ENCODE peak calls at places on chromosome 13, in six cellular contexts. U, T, G, P, F and O are unnamed samples.

GRCh38 chr13:32504263-32504662 is 34.3 kb downstream of the N4BP2L2 start:
- DNase-seq in U (no peak), T (no peak), G (no peak), P (no peak), F (no peak), O (no peak)

GRCh38 chr13:33789757-33790156 is 28.2 kb upstream of the RFC3 start:
- DNase-seq in U (no peak), T (no peak), G (no peak), P (no peak), F (no peak), O (no peak)

GRCh38 chr13:112933649-112934048 is 35.4 kb upstream of the MCF2L start:
- DNase-seq in U (no peak), T (no peak), G (no peak), P (no peak), F (no peak), O (no peak)

GRCh38 chr13:93621051-93621450 is 394.4 kb downstream of the GPC6 start:
- DNase-seq in U (no peak), T (no peak), G (no peak), P (no peak), F (no peak), O (no peak)

GRCh38 chr13:103277099-103277498 is 210.9 kb upstream of the SLC10A2 start:
- DNase-seq in U (no peak), T (no peak), G (no peak), P (no peak), F (no peak), O (no peak)

GRCh38 chr13:95564091-95564490 is 11.6 kb downstream of the CLDN10 start:
- DNase-seq in U (no peak), T (no peak), G (peak), P (no peak), F (no peak), O (no peak)

GRCh38 chr13:101911752-101912151 is 459.3 kb downstream of the ITGBL1 start:
- DNase-seq in U (no peak), T (no peak), G (no peak), P (no peak), F (no peak), O (no peak)

GRCh38 chr13:49527123-49527522 is 31.4 kb downstream of the PHF11 start:
- DNase-seq in U (no peak), T (no peak), G (no peak), P (no peak), F (no peak), O (no peak)

GRCh38 chr13:48624858-48625257 is 28.9 kb upstream of the CYSLTR2 start:
- DNase-seq in U (no peak), T (no peak), G (peak), P (no peak), F (no peak), O (no peak)

GRCh38 chr13:49314344-49314882 is 66.7 kb downstream of the CDADC1 start:
- DNase-seq in U (no peak), T (no peak), G (peak), P (no peak), F (no peak), O (no peak)

GRCh38 chr13:26500618-26501320 is 56.7 kb upstream of the WASF3 start:
- DNase-seq in U (no peak), T (no peak), G (no peak), P (no peak), F (no peak), O (no peak)

GRCh38 chr13:21739771-21740170 is 68.9 kb downstream of the FGF9 start:
- DNase-seq in U (no peak), T (no peak), G (no peak), P (no peak), F (no peak), O (no peak)

GRCh38 chr13:48938308-48938943 is 37.3 kb upstream of the FNDC3A start:
- DNase-seq in U (no peak), T (no peak), G (no peak), P (no peak), F (no peak), O (no peak)

GRCh38 chr13:41528021-41528420 is 70.7 kb downstream of the RGCC start:
- DNase-seq in U (no peak), T (no peak), G (no peak), P (no peak), F (no peak), O (no peak)

GRCh38 chr13:26529441-26529840 is 28.0 kb upstream of the WASF3 start:
- DNase-seq in U (no peak), T (no peak), G (peak), P (no peak), F (no peak), O (no peak)

GRCh38 chr13:77544365-77544764 is 8.9 kb downstream of the SCEL start:
- DNase-seq in U (no peak), T (no peak), G (peak), P (no peak), F (no peak), O (no peak)

GRCh38 chr13:99288069-99288468 is 19.1 kb downstream of the GPR183 start:
- DNase-seq in U (no peak), T (no peak), G (no peak), P (no peak), F (no peak), O (no peak)

GRCh38 chr13:46146898-46147297 is 35.1 kb downstream of the LCP1 start:
- DNase-seq in U (no peak), T (no peak), G (peak), P (no peak), F (no peak), O (no peak)

GRCh38 chr13:32323912-32324311 is 8.6 kb downstream of the BRCA2 start:
- DNase-seq in U (no peak), T (no peak), G (peak), P (no peak), F (no peak), O (no peak)

GRCh38 chr13:43908156-43909126 is 28.7 kb downstream of the LACC1 start:
- DNase-seq in U (no peak), T (no peak), G (peak), P (no peak), F (no peak), O (no peak)

GRCh38 chr13:62131604-62132003 is 716.0 kb upstream of the PCDH20 start:
- DNase-seq in U (no peak), T (no peak), G (no peak), P (no peak), F (no peak), O (no peak)

GRCh38 chr13:109357751-109358150 is 428.6 kb downstream of the IRS2 start:
- DNase-seq in U (no peak), T (no peak), G (no peak), P (no peak), F (no peak), O (no peak)

GRCh38 chr13:32409561-32410440 is 18.1 kb downstream of the N4BP2L1 start:
- DNase-seq in U (no peak), T (no peak), G (peak), P (no peak), F (no peak), O (no peak)

GRCh38 chr13:42970824-42971669 is 21.0 kb downstream of the EPSTI1 start:
- DNase-seq in U (peak), T (no peak), G (peak), P (no peak), F (no peak), O (no peak)

GRCh38 chr13:113991676-113992179 is 17.9 kb upstream of the C13orf46 start:
- DNase-seq in U (no peak), T (no peak), G (no peak), P (no peak), F (no peak), O (no peak)

GRCh38 chr13:110519046-110519445 is 42.5 kb downstream of the RAB20 start:
- DNase-seq in U (no peak), T (no peak), G (no peak), P (no peak), F (no peak), O (no peak)

GRCh38 chr13:102286326-102286725 is 115.5 kb downstream of the FGF14 start:
- DNase-seq in U (no peak), T (no peak), G (peak), P (no peak), F (no peak), O (no peak)

GRCh38 chr13:91133941-91134772 is 213.3 kb upstream of the MIR17HG start:
- DNase-seq in U (peak), T (peak), G (peak), P (peak), F (no peak), O (no peak)

GRCh38 chr13:113646376-113646775 is 11.6 kb downstream of the ATP4B start:
- DNase-seq in U (no peak), T (no peak), G (no peak), P (no peak), F (no peak), O (no peak)

GRCh38 chr13:113291997-113292862 is 4.8 kb upstream of the LAMP1 start:
- DNase-seq in U (no peak), T (no peak), G (peak), P (no peak), F (no peak), O (no peak)

GRCh38 chr13:33582121-33582520 is 235.8 kb upstream of the RFC3 start:
- DNase-seq in U (no peak), T (no peak), G (peak), P (no peak), F (no peak), O (no peak)

GRCh38 chr13:97142452-97142851 is 79.7 kb upstream of the MBNL2 start:
- DNase-seq in U (no peak), T (no peak), G (peak), P (no peak), F (no peak), O (no peak)

GRCh38 chr13:38662362-38662761 is 24.5 kb upstream of the FREM2 start:
- DNase-seq in U (no peak), T (no peak), G (peak), P (no peak), F (no peak), O (no peak)

GRCh38 chr13:74070513-74070912 is 63.7 kb downstream of the KLF12 start:
- DNase-seq in U (no peak), T (no peak), G (no peak), P (no peak), F (no peak), O (no peak)

GRCh38 chr13:77786888-77787287 is 89.4 kb downstream of the SLAIN1 start:
- DNase-seq in U (no peak), T (no peak), G (no peak), P (no peak), F (no peak), O (no peak)

GRCh38 chr13:111557921-111558699 is 237.7 kb downstream of the TEX29 start:
- DNase-seq in U (no peak), T (no peak), G (no peak), P (no peak), F (no peak), O (no peak)

GRCh38 chr13:33249066-33249465 is 36.5 kb downstream of the STARD13 start:
- DNase-seq in U (no peak), T (no peak), G (peak), P (no peak), F (no peak), O (no peak)

GRCh38 chr13:110546933-110547332 is 14.6 kb downstream of the RAB20 start:
- DNase-seq in U (no peak), T (no peak), G (peak), P (no peak), F (no peak), O (no peak)

GRCh38 chr13:74026753-74027152 is 107.5 kb downstream of the KLF12 start:
- DNase-seq in U (peak), T (no peak), G (peak), P (peak), F (peak), O (peak)